ENCODE peak calls at places on chromosomes 1 and 21, in nine cellular contexts. W, I, D, A, Y, L, S, H and T are unnamed samples.

GRCh38 chr1:247079141-247079874 is 697 bp upstream of the ZNF670 start:
- DNase-seq in W (no peak), L (no peak), Y (peak), H (no peak), D (no peak), I (no peak), A (no peak), S (no peak), T (no peak)

GRCh38 chr1:8294170-8294697 is 23.7 kb upstream of the SLC45A1 start:
- DNase-seq in W (no peak), D (no peak), H (no peak), S (no peak), A (no peak), Y (no peak), L (no peak), I (no peak), T (no peak)

GRCh38 chr1:24092979-24093378 is 19.0 kb downstream of the MYOM3 start:
- DNase-seq in D (no peak), A (no peak), W (no peak), Y (no peak), I (peak), H (no peak), L (no peak), S (no peak), T (no peak)

GRCh38 chr1:194975913-194976312 is 1632.3 kb downstream of the KCNT2 start:
- DNase-seq in L (no peak), H (no peak), S (no peak), W (no peak), Y (no peak), D (no peak), A (no peak), I (no peak), T (no peak)

GRCh38 chr1:41713557-41714327 is 205.0 kb downstream of the HIVEP3 start:
- DNase-seq in L (no peak), S (no peak), A (no peak), H (no peak), D (no peak), Y (no peak), W (no peak), I (no peak), T (no peak)

GRCh38 chr1:12386130-12386529 is 156.3 kb downstream of the VPS13D start:
- DNase-seq in D (peak), L (no peak), H (no peak), Y (peak), A (no peak), I (no peak), S (no peak), W (peak), T (no peak)

GRCh38 chr1:189206617-189207016 is 1271.0 kb downstream of the BRINP3 start:
- DNase-seq in Y (no peak), I (no peak), S (no peak), H (no peak), L (no peak), D (no peak), A (no peak), W (no peak), T (no peak)

GRCh38 chr1:91884459-91885290 is 1.3 kb downstream of the TGFBR3 start:
- DNase-seq in I (no peak), H (no peak), S (no peak), A (peak), Y (peak), D (no peak), L (peak), W (peak), T (peak)

GRCh38 chr21:30391615-30392014 is 4.2 kb upstream of the KRTAP13-1 start:
- DNase-seq in Y (no peak), A (no peak), H (no peak), I (no peak), W (no peak), L (no peak), S (no peak), D (no peak), T (no peak)

GRCh38 chr1:173473599-173474011 is 3.5 kb upstream of the PRDX6 start:
- DNase-seq in D (no peak), L (no peak), I (no peak), H (no peak), A (no peak), Y (no peak), S (no peak), W (no peak), T (no peak)

GRCh38 chr21:46667735-46668380 is 32.4 kb downstream of the PRMT2 start:
- DNase-seq in L (no peak), Y (no peak), S (peak), D (no peak), H (no peak), I (peak), W (no peak), A (peak), T (no peak)

GRCh38 chr1:109770331-109771095 is 6.8 kb upstream of the EPS8L3 start:
- DNase-seq in S (no peak), W (no peak), L (no peak), H (no peak), D (no peak), I (peak), A (no peak), Y (no peak), T (no peak)

GRCh38 chr1:29415156-29415830 is 179.0 kb downstream of the PTPRU start:
- DNase-seq in I (no peak), W (no peak), Y (no peak), S (no peak), D (no peak), A (no peak), L (no peak), H (no peak), T (peak)